ENCODE peak calls at places on chromosome 3, in seven cellular contexts. T is vagina; N is neural progenitor cell; O is PC-9; U is CD4-positive, alpha-beta memory T cell; R is heart left ventricle; K is astrocyte. F is an unnamed sample.

GRCh38 chr3:22377421-22377820 is 626.4 kb upstream of the ZNF385D start:
- DNase-seq in O (no peak), K (peak; percentile 64), U (no peak), N (no peak), T (no peak), R (no peak), F (no peak)

GRCh38 chr3:125139386-125139785 is 73.2 kb downstream of the SLC12A8 start:
- DNase-seq in K (no peak), N (no peak), T (no peak), R (no peak), O (no peak), U (no peak), F (no peak)

GRCh38 chr3:81302045-81302444 is 459.4 kb downstream of the GBE1 start:
- DNase-seq in R (peak; percentile 12), O (no peak), T (no peak), U (no peak), N (peak; percentile 58), K (peak; percentile 19), F (peak; percentile 9)

GRCh38 chr3:50388021-50388719 is 28.8 kb upstream of the TMEM115 start:
- DNase-seq in K (no peak), N (peak; percentile 75), O (no peak), T (no peak), U (no peak), R (no peak), F (no peak)

GRCh38 chr3:71301001-71301400 is 282.5 kb downstream of the FOXP1 start:
- DNase-seq in N (no peak), O (no peak), R (no peak), U (no peak), T (no peak), K (no peak), F (peak; percentile 62)

GRCh38 chr3:128080323-128080898 is 28.2 kb downstream of the SEC61A1 start:
- DNase-seq in U (no peak), T (no peak), K (peak; percentile 89), N (no peak), R (no peak), O (peak; percentile 54), F (no peak)

GRCh38 chr3:112038863-112039262 is 4.3 kb downstream of the TMPRSS7 start:
- DNase-seq in N (no peak), U (no peak), O (peak; percentile 68), R (no peak), K (peak; percentile 27), T (no peak), F (no peak)

GRCh38 chr3:15929944-15930571 is 132.3 kb upstream of the ANKRD28 start:
- DNase-seq in R (no peak), U (no peak), O (no peak), T (no peak), N (peak; percentile 81), K (no peak), F (no peak)

GRCh38 chr3:115861166-115861733 is 237.9 kb downstream of the GAP43 start:
- DNase-seq in R (no peak), K (no peak), N (no peak), T (no peak), O (no peak), U (no peak), F (no peak)

GRCh38 chr3:100246999-100247398 is 13.8 kb upstream of the TBC1D23 start:
- DNase-seq in K (no peak), N (no peak), U (no peak), T (no peak), R (no peak), O (no peak), F (no peak)

GRCh38 chr3:113287818-113288648 is 76.7 kb downstream of the BOC start:
- DNase-seq in O (no peak), R (peak; percentile 45), N (peak; percentile 73), T (no peak), U (peak; percentile 36), K (peak; percentile 27), F (peak; percentile 34)

GRCh38 chr3:152202976-152203626 is 65.6 kb upstream of the MBNL1 start:
- DNase-seq in K (no peak), N (no peak), T (no peak), U (no peak), R (no peak), O (no peak), F (no peak)

GRCh38 chr3:24271228-24271627 is 223.4 kb downstream of the THRB start:
- DNase-seq in O (no peak), R (no peak), U (no peak), T (no peak), N (no peak), K (no peak), F (no peak)

GRCh38 chr3:42780892-42781700 is 8.0 kb upstream of the CCDC13 start:
- DNase-seq in O (peak; percentile 55), N (peak; percentile 78), K (peak; percentile 39), T (no peak), U (peak; percentile 59), R (no peak), F (peak; percentile 86)

GRCh38 chr3:42709621-42710020 is 7.0 kb upstream of the HHATL start:
- DNase-seq in R (peak; percentile 2), K (no peak), N (no peak), U (no peak), O (no peak), T (no peak), F (no peak)

GRCh38 chr3:173584093-173584833 is 186.7 kb downstream of the NLGN1 start:
- DNase-seq in N (peak; percentile 62), O (no peak), U (no peak), K (peak; percentile 37), T (no peak), R (no peak), F (no peak)

GRCh38 chr3:9469953-9470352 is 72.5 kb downstream of the SETD5 start:
- DNase-seq in O (no peak), T (no peak), N (no peak), R (no peak), U (no peak), K (no peak), F (no peak)

GRCh38 chr3:9467451-9467850 is 70.0 kb downstream of the SETD5 start:
- DNase-seq in N (no peak), O (no peak), K (no peak), U (no peak), T (no peak), R (no peak), F (no peak)

GRCh38 chr3:9473496-9473895 is 76.1 kb downstream of the SETD5 start:
- DNase-seq in T (no peak), N (no peak), K (no peak), O (no peak), R (no peak), U (no peak), F (no peak)

GRCh38 chr3:9468460-9468859 is 71.0 kb downstream of the SETD5 start:
- DNase-seq in N (no peak), O (no peak), U (no peak), T (no peak), R (no peak), K (no peak), F (no peak)
- H3K36me3 ChIP-seq in N (peaks cover 33% of the 10 kb centered on the region), O (peaks cover 69% of the 10 kb centered on the region), U (peaks cover 93% of the 10 kb centered on the region), T (peaks cover 78% of the 10 kb centered on the region), R (peaks cover 44% of the 10 kb centered on the region), K (peaks cover 83% of the 10 kb centered on the region), F (peaks cover 97% of the 10 kb centered on the region)

GRCh38 chr3:172150896-172151295 is 111.5 kb downstream of the FNDC3B start:
- DNase-seq in N (no peak), T (no peak), R (no peak), O (no peak), K (no peak), U (no peak), F (no peak)

GRCh38 chr3:172152869-172153268 is 113.5 kb downstream of the FNDC3B start:
- DNase-seq in N (no peak), U (no peak), K (peak; percentile 80), O (peak; percentile 75), R (peak; percentile 38), T (no peak), F (no peak)

GRCh38 chr3:172152294-172152649 is 112.9 kb downstream of the FNDC3B start:
- DNase-seq in N (no peak), T (no peak), U (no peak), K (no peak), R (no peak), O (no peak), F (no peak)

GRCh38 chr3:172150268-172150667 is 110.9 kb downstream of the FNDC3B start:
- DNase-seq in N (no peak), U (no peak), O (no peak), T (no peak), R (no peak), K (no peak), F (no peak)

DNA sequence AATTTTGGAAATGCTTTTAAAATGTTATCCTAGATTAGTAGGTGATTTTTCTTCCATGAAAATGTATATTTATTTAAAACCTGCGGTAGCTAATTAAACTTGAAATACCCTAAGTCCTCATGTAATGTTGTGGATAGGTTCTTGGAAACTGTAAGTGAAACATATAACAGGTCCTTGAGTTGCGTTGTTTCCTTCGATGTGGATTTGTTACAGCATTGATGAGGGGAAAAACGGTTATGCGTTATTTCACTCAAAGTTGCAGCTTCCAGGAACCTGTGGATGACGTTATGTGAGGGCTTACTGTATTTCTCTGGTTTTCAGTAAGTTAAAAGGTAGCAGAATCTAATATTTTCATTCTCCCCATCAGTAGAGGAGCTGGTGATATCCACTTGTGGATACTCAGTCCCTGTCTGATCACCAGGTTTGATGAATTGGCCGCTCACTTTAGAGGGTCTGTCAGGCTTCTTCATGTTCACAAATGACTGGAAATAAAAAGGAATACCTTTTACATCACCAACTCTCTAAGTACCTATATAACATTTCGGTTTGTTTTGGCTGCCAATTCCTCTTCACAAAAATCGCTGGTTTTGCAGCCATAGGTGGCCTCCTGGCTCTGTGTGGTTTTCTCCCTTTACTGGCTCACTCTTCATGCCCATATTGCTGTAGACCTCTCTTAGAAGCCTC is 112.4 kb downstream of the FNDC3B start:
- DNase-seq in T (no peak), R (no peak), N (no peak), O (no peak), K (no peak), U (no peak), F (no peak)
- H3K4me1 ChIP-seq in T (peaks cover 57% of the 10 kb centered on the region), R (peaks cover 22% of the 10 kb centered on the region), N (peaks cover 63% of the 10 kb centered on the region), O (peaks cover 97% of the 10 kb centered on the region), K (peaks cover 69% of the 10 kb centered on the region), U (peaks cover 11% of the 10 kb centered on the region), F (peaks cover 9% of the 10 kb centered on the region)

GRCh38 chr3:13371100-13372075 is 48.7 kb downstream of the NUP210 start:
- DNase-seq in O (no peak), R (no peak), K (peak; percentile 16), U (no peak), T (no peak), N (no peak), F (no peak)
- H3K36me3 ChIP-seq in O (peaks cover 25% of the 10 kb centered on the region), R (no peaks in the 10 kb centered on the region), K (no peaks in the 10 kb centered on the region), U (peaks cover 82% of the 10 kb centered on the region), T (no peaks in the 10 kb centered on the region), N (no peaks in the 10 kb centered on the region), F (peaks cover 90% of the 10 kb centered on the region)

GRCh38 chr3:13017361-13018038 is 55.7 kb downstream of the IQSEC1 start:
- DNase-seq in K (no peak), U (no peak), T (no peak), N (no peak), O (no peak), R (no peak), F (no peak)

GRCh38 chr3:13016726-13017255 is 56.4 kb downstream of the IQSEC1 start:
- DNase-seq in O (no peak), U (no peak), N (no peak), R (no peak), K (no peak), T (no peak), F (no peak)

GRCh38 chr3:13019243-13019701 is 54.0 kb downstream of the IQSEC1 start:
- DNase-seq in R (peak; percentile 68), T (no peak), U (no peak), N (peak; percentile 91), O (no peak), K (peak; percentile 81), F (no peak)

GRCh38 chr3:13018561-13019242 is 54.5 kb downstream of the IQSEC1 start:
- DNase-seq in K (no peak), O (no peak), R (no peak), T (no peak), N (no peak), U (no peak), F (no peak)

GRCh38 chr3:13018039-13018431 is 55.2 kb downstream of the IQSEC1 start:
- DNase-seq in K (no peak), O (no peak), U (no peak), T (no peak), N (peak; percentile 74), R (no peak), F (no peak)
- H3K4me1 ChIP-seq in K (peaks cover 61% of the 10 kb centered on the region), O (peaks cover 50% of the 10 kb centered on the region), U (peaks cover 38% of the 10 kb centered on the region), T (peaks cover 50% of the 10 kb centered on the region), N (peaks cover 73% of the 10 kb centered on the region), R (no peaks in the 10 kb centered on the region), F (peaks cover 43% of the 10 kb centered on the region)